ENCODE peak calls at places on chromosomes 16 and 17, in ten cellular contexts. One of them, this sample, is unnamed.
A peak's percentile ranks its signal among the peaks of the same experiment; 100 is the strongest.

GRCh38 chr16:52068447-52069074 is 478.4 kb downstream of the TOX3 start:
- DNase-seq in prostate gland: peak; percentile 36
- DNase-seq in cardiac muscle cell: peak; percentile 51
- DNase-seq in brain microvascular endothelial cell: peak; percentile 25
- DNase-seq in fibroblast of pulmonary artery: peak; percentile 25
- DNase-seq in foreskin fibroblast: no peak
- DNase-seq in mammary epithelial cell: peak; percentile 10
- DNase-seq in OCI-LY7: no peak
- DNase-seq in GM06990: no peak
- DNase-seq in body of pancreas: peak; percentile 57
- DNase-seq in this sample: no peak

GRCh38 chr17:27237890-27238289 is 56.0 kb upstream of the WSB1 start:
- DNase-seq in prostate gland: no peak
- DNase-seq in cardiac muscle cell: no peak
- DNase-seq in brain microvascular endothelial cell: no peak
- DNase-seq in fibroblast of pulmonary artery: no peak
- DNase-seq in foreskin fibroblast: no peak
- DNase-seq in mammary epithelial cell: no peak
- DNase-seq in OCI-LY7: no peak
- DNase-seq in GM06990: no peak
- DNase-seq in body of pancreas: no peak
- DNase-seq in this sample: no peak

GRCh38 chr16:83903739-83904138 is 4.8 kb downstream of the MLYCD start:
- DNase-seq in prostate gland: no peak
- DNase-seq in cardiac muscle cell: peak; percentile 59
- DNase-seq in brain microvascular endothelial cell: no peak
- DNase-seq in fibroblast of pulmonary artery: peak; percentile 53
- DNase-seq in foreskin fibroblast: peak; percentile 22
- DNase-seq in mammary epithelial cell: no peak
- DNase-seq in OCI-LY7: no peak
- DNase-seq in GM06990: no peak
- DNase-seq in body of pancreas: peak; percentile 67
- DNase-seq in this sample: no peak

GRCh38 chr17:77381185-77381700 is 240.5 kb downstream of the SEC14L1 start:
- DNase-seq in prostate gland: no peak
- DNase-seq in cardiac muscle cell: no peak
- DNase-seq in brain microvascular endothelial cell: no peak
- DNase-seq in fibroblast of pulmonary artery: no peak
- DNase-seq in foreskin fibroblast: peak; percentile 6
- DNase-seq in mammary epithelial cell: no peak
- DNase-seq in OCI-LY7: no peak
- DNase-seq in GM06990: no peak
- DNase-seq in body of pancreas: no peak
- DNase-seq in this sample: no peak

GRCh38 chr17:29949708-29950107 is 8.3 kb downstream of the EFCAB5 start:
- DNase-seq in prostate gland: no peak
- DNase-seq in cardiac muscle cell: no peak
- DNase-seq in brain microvascular endothelial cell: no peak
- DNase-seq in fibroblast of pulmonary artery: no peak
- DNase-seq in foreskin fibroblast: no peak
- DNase-seq in mammary epithelial cell: no peak
- DNase-seq in OCI-LY7: no peak
- DNase-seq in GM06990: no peak
- DNase-seq in body of pancreas: no peak
- DNase-seq in this sample: no peak

GRCh38 chr16:81397058-81397878 is 47.3 kb upstream of the CMIP start:
- DNase-seq in prostate gland: no peak
- DNase-seq in cardiac muscle cell: no peak
- DNase-seq in brain microvascular endothelial cell: no peak
- DNase-seq in fibroblast of pulmonary artery: no peak
- DNase-seq in foreskin fibroblast: no peak
- DNase-seq in mammary epithelial cell: no peak
- DNase-seq in OCI-LY7: no peak
- DNase-seq in GM06990: no peak
- DNase-seq in body of pancreas: peak; percentile 1
- DNase-seq in this sample: no peak

GRCh38 chr16:85612191-85612800 is 826 bp upstream of the GSE1 start:
- DNase-seq in prostate gland: peak; percentile 87
- DNase-seq in cardiac muscle cell: peak; percentile 62
- DNase-seq in brain microvascular endothelial cell: peak; percentile 68
- DNase-seq in fibroblast of pulmonary artery: peak; percentile 73
- DNase-seq in foreskin fibroblast: peak; percentile 96
- DNase-seq in mammary epithelial cell: peak; percentile 88
- DNase-seq in OCI-LY7: peak; percentile 52
- DNase-seq in GM06990: peak; percentile 72
- DNase-seq in body of pancreas: peak; percentile 91
- DNase-seq in this sample: peak; percentile 62

GRCh38 chr17:76278268-76278908 is 13.2 kb downstream of the UBALD2 start:
- DNase-seq in prostate gland: no peak
- DNase-seq in cardiac muscle cell: no peak
- DNase-seq in brain microvascular endothelial cell: no peak
- DNase-seq in fibroblast of pulmonary artery: no peak
- DNase-seq in foreskin fibroblast: no peak
- DNase-seq in mammary epithelial cell: no peak
- DNase-seq in OCI-LY7: no peak
- DNase-seq in GM06990: no peak
- DNase-seq in body of pancreas: no peak
- DNase-seq in this sample: no peak

GRCh38 chr16:17748005-17748719 is 277.4 kb upstream of the XYLT1 start:
- DNase-seq in prostate gland: no peak
- DNase-seq in cardiac muscle cell: no peak
- DNase-seq in brain microvascular endothelial cell: no peak
- DNase-seq in fibroblast of pulmonary artery: no peak
- DNase-seq in foreskin fibroblast: no peak
- DNase-seq in mammary epithelial cell: no peak
- DNase-seq in OCI-LY7: no peak
- DNase-seq in GM06990: no peak
- DNase-seq in body of pancreas: no peak
- DNase-seq in this sample: no peak

GRCh38 chr17:74134991-74135390 is 68.5 kb upstream of the RPL38 start:
- DNase-seq in prostate gland: no peak
- DNase-seq in cardiac muscle cell: no peak
- DNase-seq in brain microvascular endothelial cell: no peak
- DNase-seq in fibroblast of pulmonary artery: no peak
- DNase-seq in foreskin fibroblast: no peak
- DNase-seq in mammary epithelial cell: no peak
- DNase-seq in OCI-LY7: no peak
- DNase-seq in GM06990: no peak
- DNase-seq in body of pancreas: no peak
- DNase-seq in this sample: no peak

GRCh38 chr16:66512589-66513404 is 37.1 kb downstream of the TK2 start:
- DNase-seq in prostate gland: no peak
- DNase-seq in cardiac muscle cell: no peak
- DNase-seq in brain microvascular endothelial cell: peak; percentile 58
- DNase-seq in fibroblast of pulmonary artery: peak; percentile 73
- DNase-seq in foreskin fibroblast: peak; percentile 63
- DNase-seq in mammary epithelial cell: no peak
- DNase-seq in OCI-LY7: no peak
- DNase-seq in GM06990: no peak
- DNase-seq in body of pancreas: no peak
- DNase-seq in this sample: no peak

GRCh38 chr17:63956296-63956920 is 16.3 kb downstream of the SCN4A start:
- DNase-seq in prostate gland: no peak
- DNase-seq in cardiac muscle cell: no peak
- DNase-seq in brain microvascular endothelial cell: peak; percentile 49
- DNase-seq in fibroblast of pulmonary artery: peak; percentile 14
- DNase-seq in foreskin fibroblast: peak; percentile 86
- DNase-seq in mammary epithelial cell: no peak
- DNase-seq in OCI-LY7: no peak
- DNase-seq in GM06990: no peak
- DNase-seq in body of pancreas: no peak
- DNase-seq in this sample: no peak

GRCh38 chr17:45319239-45319703 is 2.5 kb upstream of the MAP3K14 start:
- DNase-seq in prostate gland: peak; percentile 51
- DNase-seq in cardiac muscle cell: no peak
- DNase-seq in brain microvascular endothelial cell: peak; percentile 45
- DNase-seq in fibroblast of pulmonary artery: no peak
- DNase-seq in foreskin fibroblast: peak; percentile 79
- DNase-seq in mammary epithelial cell: peak; percentile 85
- DNase-seq in OCI-LY7: no peak
- DNase-seq in GM06990: no peak
- DNase-seq in body of pancreas: no peak
- DNase-seq in this sample: no peak

GRCh38 chr17:77233635-77234334 is 93.0 kb downstream of the SEC14L1 start:
- DNase-seq in prostate gland: no peak
- DNase-seq in cardiac muscle cell: no peak
- DNase-seq in brain microvascular endothelial cell: peak; percentile 86
- DNase-seq in fibroblast of pulmonary artery: peak; percentile 88
- DNase-seq in foreskin fibroblast: peak; percentile 72
- DNase-seq in mammary epithelial cell: peak; percentile 57
- DNase-seq in OCI-LY7: peak; percentile 62
- DNase-seq in GM06990: peak; percentile 78
- DNase-seq in body of pancreas: no peak
- DNase-seq in this sample: peak; percentile 29

GRCh38 chr17:13374203-13375143 is 227.3 kb downstream of the HS3ST3A1 start:
- DNase-seq in prostate gland: no peak
- DNase-seq in cardiac muscle cell: no peak
- DNase-seq in brain microvascular endothelial cell: no peak
- DNase-seq in fibroblast of pulmonary artery: no peak
- DNase-seq in foreskin fibroblast: no peak
- DNase-seq in mammary epithelial cell: no peak
- DNase-seq in OCI-LY7: no peak
- DNase-seq in GM06990: no peak
- DNase-seq in body of pancreas: no peak
- DNase-seq in this sample: no peak

DNA sequence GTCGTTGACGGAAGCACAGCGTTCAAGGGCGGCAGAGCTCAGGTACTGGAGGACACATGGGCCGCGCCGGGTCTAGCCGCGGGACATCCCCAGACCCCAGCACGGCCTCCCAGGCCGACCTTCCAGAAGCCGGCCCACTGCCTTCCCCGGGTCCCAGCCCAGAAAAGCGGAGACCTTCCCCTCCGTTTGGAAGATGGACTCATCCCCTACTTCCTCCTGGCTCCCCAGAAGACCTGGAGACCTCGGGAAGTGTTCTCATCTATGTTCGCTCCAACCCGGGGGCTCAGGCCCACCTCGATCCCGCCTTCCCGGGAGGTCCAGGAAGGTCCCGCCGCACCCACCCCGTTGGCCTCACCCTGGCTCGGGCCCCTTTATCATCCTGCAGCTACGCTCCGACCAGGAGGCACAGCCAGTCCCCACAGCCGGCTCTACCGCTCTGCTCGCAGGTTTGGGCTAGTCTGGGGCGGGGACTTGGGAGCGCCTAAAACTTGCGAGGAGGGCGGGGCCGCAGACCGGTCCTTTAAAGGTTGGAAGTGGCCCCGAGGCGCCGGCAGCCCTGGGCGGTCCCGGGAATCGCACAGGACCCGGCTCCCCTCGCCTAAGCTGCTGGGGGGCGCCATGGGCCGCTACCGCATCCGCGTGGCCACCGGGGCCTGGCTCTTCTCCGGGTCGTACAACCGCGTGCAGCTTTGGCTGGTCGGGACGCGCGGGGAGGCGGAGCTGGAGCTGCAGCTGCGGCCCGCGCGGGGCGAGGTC is at the start of gene ALOX12:
- DNase-seq in prostate gland: peak; percentile 45
- DNase-seq in cardiac muscle cell: peak; percentile 38
- DNase-seq in brain microvascular endothelial cell: no peak
- DNase-seq in fibroblast of pulmonary artery: no peak
- DNase-seq in foreskin fibroblast: peak; percentile 55
- DNase-seq in mammary epithelial cell: no peak
- DNase-seq in OCI-LY7: no peak
- DNase-seq in GM06990: no peak
- DNase-seq in body of pancreas: no peak
- DNase-seq in this sample: no peak
- H3K4me3 ChIP-seq in prostate gland: peak within 1 kb of the TSS; percentile 26
- H3K4me3 ChIP-seq in cardiac muscle cell: peak within 1 kb of the TSS; percentile 0
- H3K4me3 ChIP-seq in brain microvascular endothelial cell: peak within 1 kb of the TSS; percentile 30
- H3K4me3 ChIP-seq in fibroblast of pulmonary artery: no peak within 1 kb of the TSS
- H3K4me3 ChIP-seq in foreskin fibroblast: peak within 1 kb of the TSS; percentile 7
- H3K4me3 ChIP-seq in mammary epithelial cell: peak within 1 kb of the TSS; percentile 61
- H3K4me3 ChIP-seq in OCI-LY7: no peak within 1 kb of the TSS
- H3K4me3 ChIP-seq in GM06990: no peak within 1 kb of the TSS
- H3K4me3 ChIP-seq in body of pancreas: no peak within 1 kb of the TSS
- H3K4me3 ChIP-seq in this sample: peak within 1 kb of the TSS; percentile 29

GRCh38 chr16:29876186-29876577 is 13.2 kb upstream of the CDIPT start:
- DNase-seq in prostate gland: no peak
- DNase-seq in cardiac muscle cell: no peak
- DNase-seq in brain microvascular endothelial cell: no peak
- DNase-seq in fibroblast of pulmonary artery: no peak
- DNase-seq in foreskin fibroblast: peak; percentile 16
- DNase-seq in mammary epithelial cell: no peak
- DNase-seq in OCI-LY7: no peak
- DNase-seq in GM06990: no peak
- DNase-seq in body of pancreas: no peak
- DNase-seq in this sample: no peak
- H3K4me3 ChIP-seq in prostate gland: no peak overlapping the region
- H3K4me3 ChIP-seq in cardiac muscle cell: no peak overlapping the region
- H3K4me3 ChIP-seq in brain microvascular endothelial cell: peak overlapping the region; percentile 26
- H3K4me3 ChIP-seq in fibroblast of pulmonary artery: peak overlapping the region; percentile 21
- H3K4me3 ChIP-seq in foreskin fibroblast: peak overlapping the region; percentile 26
- H3K4me3 ChIP-seq in mammary epithelial cell: no peak overlapping the region
- H3K4me3 ChIP-seq in OCI-LY7: no peak overlapping the region
- H3K4me3 ChIP-seq in GM06990: no peak overlapping the region
- H3K4me3 ChIP-seq in body of pancreas: no peak overlapping the region
- H3K4me3 ChIP-seq in this sample: peak overlapping the region; percentile 5

GRCh38 chr16:79543219-79543618 is 57.3 kb downstream of the MAF start:
- DNase-seq in prostate gland: no peak
- DNase-seq in cardiac muscle cell: no peak
- DNase-seq in brain microvascular endothelial cell: no peak
- DNase-seq in fibroblast of pulmonary artery: no peak
- DNase-seq in foreskin fibroblast: no peak
- DNase-seq in mammary epithelial cell: no peak
- DNase-seq in OCI-LY7: no peak
- DNase-seq in GM06990: no peak
- DNase-seq in body of pancreas: no peak
- DNase-seq in this sample: no peak
- H3K4me3 ChIP-seq in prostate gland: no peak overlapping the region
- H3K4me3 ChIP-seq in cardiac muscle cell: no peak overlapping the region
- H3K4me3 ChIP-seq in brain microvascular endothelial cell: no peak overlapping the region
- H3K4me3 ChIP-seq in fibroblast of pulmonary artery: no peak overlapping the region
- H3K4me3 ChIP-seq in foreskin fibroblast: no peak overlapping the region
- H3K4me3 ChIP-seq in mammary epithelial cell: no peak overlapping the region
- H3K4me3 ChIP-seq in OCI-LY7: no peak overlapping the region
- H3K4me3 ChIP-seq in GM06990: no peak overlapping the region
- H3K4me3 ChIP-seq in body of pancreas: no peak overlapping the region
- H3K4me3 ChIP-seq in this sample: no peak overlapping the region

DNA sequence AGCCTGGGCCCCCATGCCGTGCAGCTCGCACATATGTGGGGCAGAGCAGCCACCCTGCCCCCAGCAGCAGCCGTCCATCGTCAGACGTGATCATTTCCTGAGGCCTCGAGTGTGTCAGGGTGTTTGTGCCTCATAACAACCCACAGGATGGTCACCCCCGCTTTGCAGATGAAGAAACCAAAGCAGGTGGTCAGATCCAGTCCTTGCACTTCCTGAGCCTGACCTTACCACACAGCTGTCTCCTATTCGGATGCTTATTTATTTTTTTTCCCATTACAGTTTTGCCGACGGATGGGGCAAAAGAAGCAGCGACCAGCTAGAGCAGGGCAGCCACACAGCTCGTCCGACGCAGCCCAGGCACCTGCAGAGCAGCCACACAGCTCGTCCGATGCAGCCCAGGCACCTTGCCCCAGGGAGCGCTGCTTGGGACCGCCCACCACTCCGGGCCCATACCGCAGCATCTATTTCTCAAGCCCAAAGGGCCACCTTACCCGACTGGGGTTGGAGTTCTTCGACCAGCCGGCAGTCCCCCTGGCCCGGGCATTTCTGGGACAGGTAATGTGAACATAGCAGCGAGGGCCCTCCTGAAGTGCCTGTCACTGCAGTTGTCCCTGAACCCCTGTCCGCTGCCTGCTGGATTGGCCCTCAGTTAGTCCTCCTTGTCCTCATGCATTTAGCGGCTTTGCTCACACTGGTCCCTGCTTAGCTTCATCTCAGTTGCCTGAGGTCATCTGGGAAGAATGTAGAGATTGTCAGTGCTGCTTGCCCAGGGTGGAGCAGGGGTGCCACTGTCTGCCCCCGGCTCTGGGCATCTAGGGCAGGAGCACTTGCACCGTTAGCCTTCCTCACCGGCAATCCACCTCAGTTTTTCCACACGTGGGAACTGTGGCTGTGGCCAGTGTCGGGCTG is 1.4 kb downstream of the MPG start:
- DNase-seq in prostate gland: no peak
- DNase-seq in cardiac muscle cell: no peak
- DNase-seq in brain microvascular endothelial cell: no peak
- DNase-seq in fibroblast of pulmonary artery: peak; percentile 49
- DNase-seq in foreskin fibroblast: peak; percentile 85
- DNase-seq in mammary epithelial cell: no peak
- DNase-seq in OCI-LY7: no peak
- DNase-seq in GM06990: no peak
- DNase-seq in body of pancreas: no peak
- DNase-seq in this sample: no peak
- H3K4me3 ChIP-seq in prostate gland: peak overlapping the region; percentile 84
- H3K4me3 ChIP-seq in cardiac muscle cell: no peak overlapping the region
- H3K4me3 ChIP-seq in brain microvascular endothelial cell: peak overlapping the region; percentile 53
- H3K4me3 ChIP-seq in fibroblast of pulmonary artery: peak overlapping the region; percentile 67
- H3K4me3 ChIP-seq in foreskin fibroblast: peak overlapping the region; percentile 75
- H3K4me3 ChIP-seq in mammary epithelial cell: peak overlapping the region; percentile 83
- H3K4me3 ChIP-seq in OCI-LY7: peak overlapping the region; percentile 86
- H3K4me3 ChIP-seq in GM06990: peak overlapping the region; percentile 92
- H3K4me3 ChIP-seq in body of pancreas: no peak overlapping the region
- H3K4me3 ChIP-seq in this sample: peak overlapping the region; percentile 80